ENCODE peak calls at places on chromosomes 2 and 18, in seven cellular contexts. One of them, this sample, is unnamed.

GRCh38 chr2:27347641-27348040 is 8.9 kb downstream of the GTF3C2 start:
- DNase-seq in tibial nerve: no peak
- DNase-seq in naive thymus-derived CD4-positive, alpha-beta T cell: no peak
- DNase-seq in H7: no peak
- DNase-seq in BJ: no peak
- DNase-seq in SJSA1: no peak
- DNase-seq in astrocyte of the cerebellum: no peak
- DNase-seq in this sample: peak

GRCh38 chr18:36411745-36412168 is 114.2 kb downstream of the FHOD3 start:
- DNase-seq in tibial nerve: no peak
- DNase-seq in naive thymus-derived CD4-positive, alpha-beta T cell: no peak
- DNase-seq in H7: peak
- DNase-seq in BJ: no peak
- DNase-seq in SJSA1: peak
- DNase-seq in astrocyte of the cerebellum: no peak
- DNase-seq in this sample: peak

GRCh38 chr2:128464456-128464855 is 145.8 kb upstream of the HS6ST1 start:
- DNase-seq in tibial nerve: no peak
- DNase-seq in naive thymus-derived CD4-positive, alpha-beta T cell: no peak
- DNase-seq in H7: peak
- DNase-seq in BJ: no peak
- DNase-seq in SJSA1: no peak
- DNase-seq in astrocyte of the cerebellum: no peak
- DNase-seq in this sample: no peak

GRCh38 chr2:146837857-146838256 is 1007.0 kb upstream of the ACVR2A start:
- DNase-seq in tibial nerve: no peak
- DNase-seq in naive thymus-derived CD4-positive, alpha-beta T cell: no peak
- DNase-seq in H7: no peak
- DNase-seq in BJ: no peak
- DNase-seq in SJSA1: no peak
- DNase-seq in astrocyte of the cerebellum: peak
- DNase-seq in this sample: no peak

GRCh38 chr2:79223539-79223938 is 64.0 kb upstream of the REG3A start:
- DNase-seq in tibial nerve: no peak
- DNase-seq in naive thymus-derived CD4-positive, alpha-beta T cell: no peak
- DNase-seq in H7: no peak
- DNase-seq in BJ: no peak
- DNase-seq in SJSA1: no peak
- DNase-seq in astrocyte of the cerebellum: no peak
- DNase-seq in this sample: no peak

GRCh38 chr2:35846-36245 is 10.5 kb downstream of the FAM110C start:
- DNase-seq in tibial nerve: no peak
- DNase-seq in naive thymus-derived CD4-positive, alpha-beta T cell: no peak
- DNase-seq in H7: no peak
- DNase-seq in BJ: no peak
- DNase-seq in SJSA1: no peak
- DNase-seq in astrocyte of the cerebellum: no peak
- DNase-seq in this sample: no peak

GRCh38 chr2:215241791-215242305 is 70.0 kb upstream of the ATIC start:
- DNase-seq in tibial nerve: no peak
- DNase-seq in naive thymus-derived CD4-positive, alpha-beta T cell: no peak
- DNase-seq in H7: no peak
- DNase-seq in BJ: no peak
- DNase-seq in SJSA1: no peak
- DNase-seq in astrocyte of the cerebellum: no peak
- DNase-seq in this sample: no peak

GRCh38 chr18:78792736-78793135 is 186.9 kb upstream of the SALL3 start:
- DNase-seq in tibial nerve: no peak
- DNase-seq in naive thymus-derived CD4-positive, alpha-beta T cell: no peak
- DNase-seq in H7: no peak
- DNase-seq in BJ: no peak
- DNase-seq in SJSA1: no peak
- DNase-seq in astrocyte of the cerebellum: no peak
- DNase-seq in this sample: no peak

GRCh38 chr2:8000861-8001260 is 681.0 kb upstream of the ID2 start:
- DNase-seq in tibial nerve: no peak
- DNase-seq in naive thymus-derived CD4-positive, alpha-beta T cell: no peak
- DNase-seq in H7: no peak
- DNase-seq in BJ: no peak
- DNase-seq in SJSA1: no peak
- DNase-seq in astrocyte of the cerebellum: no peak
- DNase-seq in this sample: no peak

GRCh38 chr2:5696741-5697521 is 4.7 kb downstream of the SOX11 start:
- DNase-seq in tibial nerve: no peak
- DNase-seq in naive thymus-derived CD4-positive, alpha-beta T cell: no peak
- DNase-seq in H7: peak
- DNase-seq in BJ: no peak
- DNase-seq in SJSA1: no peak
- DNase-seq in astrocyte of the cerebellum: no peak
- DNase-seq in this sample: peak

GRCh38 chr2:239312741-239313246 is 88.0 kb downstream of the HDAC4 start:
- DNase-seq in tibial nerve: no peak
- DNase-seq in naive thymus-derived CD4-positive, alpha-beta T cell: no peak
- DNase-seq in H7: no peak
- DNase-seq in BJ: no peak
- DNase-seq in SJSA1: no peak
- DNase-seq in astrocyte of the cerebellum: no peak
- DNase-seq in this sample: peak

DNA sequence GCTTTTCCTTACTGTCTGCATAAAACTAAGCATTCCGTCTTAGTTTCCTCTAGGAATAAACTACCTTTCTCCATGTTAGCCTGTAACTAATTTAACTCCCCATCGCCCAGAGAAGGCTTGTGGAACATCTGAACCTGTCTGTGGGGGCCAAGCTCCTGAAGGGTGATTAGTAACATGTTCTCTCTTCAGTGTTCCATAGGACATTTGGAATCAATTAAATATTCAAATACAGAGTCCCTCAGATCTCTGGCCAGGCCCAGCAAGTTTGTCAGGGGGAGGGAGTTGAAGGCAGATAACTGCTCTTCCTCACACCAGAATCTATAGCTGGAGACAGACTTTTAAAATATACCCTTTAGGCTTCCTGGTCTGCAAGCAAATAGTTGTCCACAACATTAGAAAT is 8.8 kb downstream of the RDH14 start:
- DNase-seq in tibial nerve: no peak
- DNase-seq in naive thymus-derived CD4-positive, alpha-beta T cell: no peak
- DNase-seq in H7: no peak
- DNase-seq in BJ: no peak
- DNase-seq in SJSA1: no peak
- DNase-seq in astrocyte of the cerebellum: no peak
- DNase-seq in this sample: peak
- H3K4me3 ChIP-seq in tibial nerve: no peak
- H3K4me3 ChIP-seq in naive thymus-derived CD4-positive, alpha-beta T cell: no peak
- H3K4me3 ChIP-seq in H7: no peak
- H3K4me3 ChIP-seq in BJ: no peak
- H3K4me3 ChIP-seq in SJSA1: no peak
- H3K4me3 ChIP-seq in astrocyte of the cerebellum: no peak
- H3K4me3 ChIP-seq in this sample: no peak

GRCh38 chr2:99572798-99573197 is 83.0 kb upstream of the REV1 start:
- DNase-seq in tibial nerve: no peak
- DNase-seq in naive thymus-derived CD4-positive, alpha-beta T cell: no peak
- DNase-seq in H7: no peak
- DNase-seq in BJ: no peak
- DNase-seq in SJSA1: no peak
- DNase-seq in astrocyte of the cerebellum: no peak
- DNase-seq in this sample: no peak
- H3K4me3 ChIP-seq in tibial nerve: no peak
- H3K4me3 ChIP-seq in naive thymus-derived CD4-positive, alpha-beta T cell: no peak
- H3K4me3 ChIP-seq in H7: no peak
- H3K4me3 ChIP-seq in BJ: no peak
- H3K4me3 ChIP-seq in SJSA1: no peak
- H3K4me3 ChIP-seq in astrocyte of the cerebellum: no peak
- H3K4me3 ChIP-seq in this sample: no peak

DNA sequence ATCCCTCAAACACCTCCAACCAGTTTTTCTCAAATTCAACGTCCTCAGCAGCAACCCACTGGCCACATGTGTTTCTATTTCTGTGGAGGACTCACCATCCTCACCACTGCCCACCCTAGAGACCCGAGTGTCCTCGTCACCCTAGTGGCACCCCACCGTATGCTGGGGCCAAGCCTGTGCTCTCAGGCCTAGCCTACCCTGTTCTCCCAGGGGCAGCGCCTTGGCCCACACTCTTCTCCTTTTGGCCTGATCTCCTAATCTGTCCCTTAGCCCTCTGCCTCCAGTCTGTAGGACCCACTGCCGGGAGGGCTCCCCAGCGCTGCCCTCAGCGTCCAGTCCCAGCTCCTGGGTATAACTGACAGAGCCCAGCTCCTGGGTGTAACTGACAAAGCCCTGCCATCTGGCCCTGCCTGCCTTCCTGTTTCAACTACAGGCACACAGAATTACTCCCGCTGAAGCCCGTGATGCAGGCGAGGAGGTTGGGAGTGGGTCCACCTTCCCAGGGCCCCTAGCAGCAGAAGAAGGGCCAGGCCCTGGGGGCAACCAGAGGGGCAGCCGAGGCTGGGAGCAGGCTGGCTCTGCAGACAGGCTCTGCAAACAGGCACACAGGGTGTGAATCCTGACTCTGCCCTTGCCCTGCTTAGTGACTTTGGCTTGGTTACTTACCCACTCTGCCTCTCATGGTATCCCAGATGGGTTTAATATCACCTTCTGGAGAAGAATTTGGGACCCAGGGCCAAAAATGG is 25.6 kb upstream of the PTMA start:
- DNase-seq in tibial nerve: no peak
- DNase-seq in naive thymus-derived CD4-positive, alpha-beta T cell: no peak
- DNase-seq in H7: peak
- DNase-seq in BJ: no peak
- DNase-seq in SJSA1: no peak
- DNase-seq in astrocyte of the cerebellum: no peak
- DNase-seq in this sample: no peak
- H3K4me3 ChIP-seq in tibial nerve: no peak
- H3K4me3 ChIP-seq in naive thymus-derived CD4-positive, alpha-beta T cell: no peak
- H3K4me3 ChIP-seq in H7: no peak
- H3K4me3 ChIP-seq in BJ: no peak
- H3K4me3 ChIP-seq in SJSA1: no peak
- H3K4me3 ChIP-seq in astrocyte of the cerebellum: no peak
- H3K4me3 ChIP-seq in this sample: no peak

DNA sequence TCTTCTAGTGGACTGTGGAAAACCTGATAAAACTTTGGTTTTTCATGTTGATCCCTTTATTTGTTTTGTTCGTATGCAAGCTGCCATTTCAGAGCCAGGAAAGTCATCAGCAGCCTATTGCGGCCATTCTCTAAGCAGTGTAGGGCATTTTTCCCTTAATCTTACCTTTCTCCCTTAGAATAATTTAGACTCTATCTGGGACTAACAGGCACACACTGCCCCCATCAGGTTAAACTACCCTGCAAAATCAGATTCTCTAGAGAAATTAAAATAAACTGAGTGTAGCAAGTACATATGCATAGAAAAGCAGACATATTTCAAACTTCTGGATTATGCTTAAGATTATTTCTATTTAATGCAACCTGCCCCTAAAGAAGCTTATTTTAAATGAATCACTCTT is 347.4 kb downstream of the METTL4 start:
- DNase-seq in tibial nerve: no peak
- DNase-seq in naive thymus-derived CD4-positive, alpha-beta T cell: no peak
- DNase-seq in H7: peak
- DNase-seq in BJ: no peak
- DNase-seq in SJSA1: peak
- DNase-seq in astrocyte of the cerebellum: peak
- DNase-seq in this sample: peak
- H3K4me3 ChIP-seq in tibial nerve: no peak
- H3K4me3 ChIP-seq in naive thymus-derived CD4-positive, alpha-beta T cell: no peak
- H3K4me3 ChIP-seq in H7: no peak
- H3K4me3 ChIP-seq in BJ: no peak
- H3K4me3 ChIP-seq in SJSA1: peak
- H3K4me3 ChIP-seq in astrocyte of the cerebellum: peak
- H3K4me3 ChIP-seq in this sample: peak

GRCh38 chr2:86794866-86795265 is 4.2 kb upstream of the CD8A start:
- DNase-seq in tibial nerve: no peak
- DNase-seq in naive thymus-derived CD4-positive, alpha-beta T cell: no peak
- DNase-seq in H7: no peak
- DNase-seq in BJ: no peak
- DNase-seq in SJSA1: no peak
- DNase-seq in astrocyte of the cerebellum: no peak
- DNase-seq in this sample: no peak
- H3K4me3 ChIP-seq in tibial nerve: no peak
- H3K4me3 ChIP-seq in naive thymus-derived CD4-positive, alpha-beta T cell: peak
- H3K4me3 ChIP-seq in H7: no peak
- H3K4me3 ChIP-seq in BJ: no peak
- H3K4me3 ChIP-seq in SJSA1: no peak
- H3K4me3 ChIP-seq in astrocyte of the cerebellum: no peak
- H3K4me3 ChIP-seq in this sample: no peak

GRCh38 chr18:32156855-32157254 is 33.0 kb upstream of the MEP1B start:
- DNase-seq in tibial nerve: no peak
- DNase-seq in naive thymus-derived CD4-positive, alpha-beta T cell: no peak
- DNase-seq in H7: no peak
- DNase-seq in BJ: no peak
- DNase-seq in SJSA1: no peak
- DNase-seq in astrocyte of the cerebellum: no peak
- DNase-seq in this sample: no peak

GRCh38 chr18:32157580-32157979 is 32.3 kb upstream of the MEP1B start:
- DNase-seq in tibial nerve: no peak
- DNase-seq in naive thymus-derived CD4-positive, alpha-beta T cell: no peak
- DNase-seq in H7: no peak
- DNase-seq in BJ: no peak
- DNase-seq in SJSA1: no peak
- DNase-seq in astrocyte of the cerebellum: no peak
- DNase-seq in this sample: no peak

GRCh38 chr18:32152705-32153448 is 37.0 kb upstream of the MEP1B start:
- DNase-seq in tibial nerve: no peak
- DNase-seq in naive thymus-derived CD4-positive, alpha-beta T cell: no peak
- DNase-seq in H7: no peak
- DNase-seq in BJ: no peak
- DNase-seq in SJSA1: no peak
- DNase-seq in astrocyte of the cerebellum: no peak
- DNase-seq in this sample: no peak

GRCh38 chr18:32160547-32160946 is 29.3 kb upstream of the MEP1B start:
- DNase-seq in tibial nerve: no peak
- DNase-seq in naive thymus-derived CD4-positive, alpha-beta T cell: no peak
- DNase-seq in H7: no peak
- DNase-seq in BJ: no peak
- DNase-seq in SJSA1: no peak
- DNase-seq in astrocyte of the cerebellum: no peak
- DNase-seq in this sample: no peak

DNA sequence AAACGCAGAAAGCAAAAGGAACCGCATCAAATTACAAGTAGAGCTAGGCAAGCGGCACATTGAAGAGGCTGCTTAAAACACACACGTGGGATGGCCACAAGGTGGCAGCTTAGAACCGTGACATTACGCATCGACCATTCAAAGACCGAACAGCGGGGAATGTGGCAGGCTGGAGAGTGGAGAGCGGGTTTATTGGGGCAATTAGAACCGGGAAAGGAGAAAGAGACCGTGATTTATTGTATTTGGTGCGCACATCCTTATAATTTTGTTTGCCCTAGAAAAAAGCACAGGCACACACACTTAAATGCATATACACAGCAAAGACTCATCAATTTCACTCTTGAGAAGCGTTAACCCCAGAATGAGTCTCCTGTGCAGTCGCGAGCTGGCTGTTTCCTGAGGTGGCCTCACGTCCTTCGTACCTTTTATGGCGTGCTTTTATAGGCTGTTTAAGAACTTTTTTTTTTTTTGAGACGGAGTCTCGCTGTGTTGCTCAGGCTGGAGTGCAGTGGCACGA is 31.7 kb upstream of the MEP1B start:
- DNase-seq in tibial nerve: peak
- DNase-seq in naive thymus-derived CD4-positive, alpha-beta T cell: peak
- DNase-seq in H7: peak
- DNase-seq in BJ: peak
- DNase-seq in SJSA1: peak
- DNase-seq in astrocyte of the cerebellum: peak
- DNase-seq in this sample: peak
- H3K4me3 ChIP-seq in tibial nerve: no peak
- H3K4me3 ChIP-seq in naive thymus-derived CD4-positive, alpha-beta T cell: peak
- H3K4me3 ChIP-seq in H7: peak
- H3K4me3 ChIP-seq in BJ: no peak
- H3K4me3 ChIP-seq in SJSA1: no peak
- H3K4me3 ChIP-seq in astrocyte of the cerebellum: no peak
- H3K4me3 ChIP-seq in this sample: peak

GRCh38 chr2:221501883-221502269 is 70.2 kb downstream of the EPHA4 start:
- DNase-seq in tibial nerve: no peak
- DNase-seq in naive thymus-derived CD4-positive, alpha-beta T cell: no peak
- DNase-seq in H7: no peak
- DNase-seq in BJ: no peak
- DNase-seq in SJSA1: no peak
- DNase-seq in astrocyte of the cerebellum: no peak
- DNase-seq in this sample: no peak
- H3K4me3 ChIP-seq in tibial nerve: no peak
- H3K4me3 ChIP-seq in naive thymus-derived CD4-positive, alpha-beta T cell: no peak
- H3K4me3 ChIP-seq in H7: no peak
- H3K4me3 ChIP-seq in BJ: no peak
- H3K4me3 ChIP-seq in SJSA1: no peak
- H3K4me3 ChIP-seq in astrocyte of the cerebellum: peak
- H3K4me3 ChIP-seq in this sample: peak

This sample was measured in GM23248.